ENCODE peak calls at places on chromosomes 7 and 10, in eight cellular contexts. One of them, this sample, is unnamed.

GRCh38 chr7:94028768-94029167 is 24.6 kb upstream of the BET1 start:
- DNase-seq in stomach: no peak
- DNase-seq in CD14-positive monocyte: no peak
- DNase-seq in pancreas: no peak
- DNase-seq in Ammon's horn: no peak
- DNase-seq in T-cell: no peak
- DNase-seq in NCI-H1048: no peak
- DNase-seq in activated naive CD8-positive, alpha-beta T cell treated with anti-CD3 and anti-CD28 coated beads, Interleukin-2, amount 10 ng/mL, durations not matched to agents 7 days and 5 days: no peak
- DNase-seq in this sample: no peak

GRCh38 chr7:108358553-108358952 is 97.7 kb downstream of the NRCAM start:
- DNase-seq in Ammon's horn: no peak
- DNase-seq in activated naive CD8-positive, alpha-beta T cell treated with anti-CD3 and anti-CD28 coated beads, Interleukin-2, amount 10 ng/mL, durations not matched to agents 7 days and 5 days: no peak
- DNase-seq in stomach: no peak
- DNase-seq in CD14-positive monocyte: no peak
- DNase-seq in pancreas: peak; percentile 91
- DNase-seq in T-cell: no peak
- DNase-seq in NCI-H1048: no peak
- DNase-seq in this sample: no peak

GRCh38 chr7:28484276-28484675 is 72.0 kb downstream of the CREB5 start:
- DNase-seq in Ammon's horn: no peak
- DNase-seq in NCI-H1048: no peak
- DNase-seq in activated naive CD8-positive, alpha-beta T cell treated with anti-CD3 and anti-CD28 coated beads, Interleukin-2, amount 10 ng/mL, durations not matched to agents 7 days and 5 days: no peak
- DNase-seq in CD14-positive monocyte: no peak
- DNase-seq in T-cell: no peak
- DNase-seq in stomach: no peak
- DNase-seq in pancreas: no peak
- DNase-seq in this sample: no peak

GRCh38 chr10:5534880-5535856 is 10.4 kb downstream of the CALML3 start:
- DNase-seq in CD14-positive monocyte: peak; percentile 10
- DNase-seq in T-cell: no peak
- DNase-seq in stomach: no peak
- DNase-seq in pancreas: no peak
- DNase-seq in Ammon's horn: no peak
- DNase-seq in activated naive CD8-positive, alpha-beta T cell treated with anti-CD3 and anti-CD28 coated beads, Interleukin-2, amount 10 ng/mL, durations not matched to agents 7 days and 5 days: no peak
- DNase-seq in NCI-H1048: no peak
- DNase-seq in this sample: no peak

GRCh38 chr10:30114871-30115270 is 55.5 kb upstream of the JCAD start:
- DNase-seq in CD14-positive monocyte: no peak
- DNase-seq in Ammon's horn: peak; percentile 10
- DNase-seq in T-cell: no peak
- DNase-seq in pancreas: no peak
- DNase-seq in stomach: no peak
- DNase-seq in NCI-H1048: no peak
- DNase-seq in activated naive CD8-positive, alpha-beta T cell treated with anti-CD3 and anti-CD28 coated beads, Interleukin-2, amount 10 ng/mL, durations not matched to agents 7 days and 5 days: no peak
- DNase-seq in this sample: no peak

GRCh38 chr7:31735991-31736982 is 49.3 kb downstream of the PPP1R17 start:
- DNase-seq in stomach: peak; percentile 71
- DNase-seq in pancreas: peak; percentile 43
- DNase-seq in activated naive CD8-positive, alpha-beta T cell treated with anti-CD3 and anti-CD28 coated beads, Interleukin-2, amount 10 ng/mL, durations not matched to agents 7 days and 5 days: no peak
- DNase-seq in CD14-positive monocyte: no peak
- DNase-seq in T-cell: no peak
- DNase-seq in NCI-H1048: no peak
- DNase-seq in Ammon's horn: peak; percentile 87
- DNase-seq in this sample: no peak

GRCh38 chr10:117133273-117134083 is 4.6 kb downstream of the VAX1 start:
- DNase-seq in stomach: no peak
- DNase-seq in Ammon's horn: no peak
- DNase-seq in NCI-H1048: no peak
- DNase-seq in pancreas: no peak
- DNase-seq in CD14-positive monocyte: no peak
- DNase-seq in activated naive CD8-positive, alpha-beta T cell treated with anti-CD3 and anti-CD28 coated beads, Interleukin-2, amount 10 ng/mL, durations not matched to agents 7 days and 5 days: no peak
- DNase-seq in T-cell: no peak
- DNase-seq in this sample: no peak

GRCh38 chr7:33905389-33906032 is at the start of gene BMPER:
- DNase-seq in Ammon's horn: peak; percentile 14
- DNase-seq in stomach: peak; percentile 49
- DNase-seq in activated naive CD8-positive, alpha-beta T cell treated with anti-CD3 and anti-CD28 coated beads, Interleukin-2, amount 10 ng/mL, durations not matched to agents 7 days and 5 days: peak; percentile 33
- DNase-seq in CD14-positive monocyte: no peak
- DNase-seq in T-cell: no peak
- DNase-seq in NCI-H1048: no peak
- DNase-seq in pancreas: no peak
- DNase-seq in this sample: no peak

GRCh38 chr10:71742301-71743098 is 22.9 kb upstream of the C10orf105 start:
- DNase-seq in pancreas: no peak
- DNase-seq in Ammon's horn: no peak
- DNase-seq in CD14-positive monocyte: peak; percentile 60
- DNase-seq in stomach: no peak
- DNase-seq in NCI-H1048: no peak
- DNase-seq in activated naive CD8-positive, alpha-beta T cell treated with anti-CD3 and anti-CD28 coated beads, Interleukin-2, amount 10 ng/mL, durations not matched to agents 7 days and 5 days: no peak
- DNase-seq in T-cell: no peak
- DNase-seq in this sample: peak; percentile 74